ENCODE peak calls at places on chromosomes 13 and 19, in eight cellular contexts. One of them, this sample, is unnamed.

GRCh38 chr19:13849991-13850909 is 26.7 kb upstream of the NANOS3 start:
- DNase-seq in GM23338: peak
- DNase-seq in SK-N-SH: peak
- DNase-seq in breast epithelium: peak
- DNase-seq in HL-60: no peak
- DNase-seq in endothelial cell of umbilical vein: peak
- DNase-seq in GM12878: no peak
- DNase-seq in K562: peak
- DNase-seq in this sample: no peak

GRCh38 chr13:60369242-60369641 is 27.8 kb upstream of the TDRD3 start:
- DNase-seq in GM23338: peak
- DNase-seq in SK-N-SH: peak
- DNase-seq in breast epithelium: no peak
- DNase-seq in HL-60: no peak
- DNase-seq in endothelial cell of umbilical vein: no peak
- DNase-seq in GM12878: no peak
- DNase-seq in K562: no peak
- DNase-seq in this sample: no peak

GRCh38 chr19:53906211-53907192 is 2.6 kb upstream of the CACNG7 start:
- DNase-seq in GM23338: peak
- DNase-seq in SK-N-SH: peak
- DNase-seq in breast epithelium: no peak
- DNase-seq in HL-60: no peak
- DNase-seq in endothelial cell of umbilical vein: no peak
- DNase-seq in GM12878: no peak
- DNase-seq in K562: peak
- DNase-seq in this sample: no peak

GRCh38 chr13:42078113-42078769 is 29.8 kb downstream of the DGKH start:
- DNase-seq in GM23338: peak
- DNase-seq in SK-N-SH: peak
- DNase-seq in breast epithelium: no peak
- DNase-seq in HL-60: no peak
- DNase-seq in endothelial cell of umbilical vein: no peak
- DNase-seq in GM12878: no peak
- DNase-seq in K562: no peak
- DNase-seq in this sample: no peak

GRCh38 chr13:110109910-110110309 is 197.0 kb downstream of the COL4A1 start:
- DNase-seq in GM23338: no peak
- DNase-seq in SK-N-SH: no peak
- DNase-seq in breast epithelium: no peak
- DNase-seq in HL-60: no peak
- DNase-seq in endothelial cell of umbilical vein: no peak
- DNase-seq in GM12878: no peak
- DNase-seq in K562: no peak
- DNase-seq in this sample: no peak

GRCh38 chr19:16373539-16373938 is 48.9 kb downstream of the KLF2 start:
- DNase-seq in GM23338: no peak
- DNase-seq in SK-N-SH: no peak
- DNase-seq in breast epithelium: no peak
- DNase-seq in HL-60: no peak
- DNase-seq in endothelial cell of umbilical vein: peak
- DNase-seq in GM12878: no peak
- DNase-seq in K562: no peak
- DNase-seq in this sample: no peak

GRCh38 chr13:109610517-109610916 is 175.9 kb downstream of the IRS2 start:
- DNase-seq in GM23338: peak
- DNase-seq in SK-N-SH: peak
- DNase-seq in breast epithelium: no peak
- DNase-seq in HL-60: no peak
- DNase-seq in endothelial cell of umbilical vein: no peak
- DNase-seq in GM12878: no peak
- DNase-seq in K562: peak
- DNase-seq in this sample: no peak

GRCh38 chr13:73195091-73195490 is 136.3 kb downstream of the KLF5 start:
- DNase-seq in GM23338: no peak
- DNase-seq in SK-N-SH: no peak
- DNase-seq in breast epithelium: no peak
- DNase-seq in HL-60: no peak
- DNase-seq in endothelial cell of umbilical vein: no peak
- DNase-seq in GM12878: no peak
- DNase-seq in K562: no peak
- DNase-seq in this sample: no peak

GRCh38 chr19:50717891-50718254 is 1.7 kb downstream of the SHANK1 start:
- DNase-seq in GM23338: peak
- DNase-seq in SK-N-SH: peak
- DNase-seq in breast epithelium: no peak
- DNase-seq in HL-60: no peak
- DNase-seq in endothelial cell of umbilical vein: no peak
- DNase-seq in GM12878: no peak
- DNase-seq in K562: no peak
- DNase-seq in this sample: no peak

GRCh38 chr13:113783966-113784644 is 25.1 kb downstream of the TMEM255B start:
- DNase-seq in GM23338: no peak
- DNase-seq in SK-N-SH: no peak
- DNase-seq in breast epithelium: no peak
- DNase-seq in HL-60: no peak
- DNase-seq in endothelial cell of umbilical vein: no peak
- DNase-seq in GM12878: no peak
- DNase-seq in K562: no peak
- DNase-seq in this sample: no peak

GRCh38 chr19:32711747-32712146 is 7.8 kb upstream of the TDRD12 start:
- DNase-seq in GM23338: no peak
- DNase-seq in SK-N-SH: no peak
- DNase-seq in breast epithelium: no peak
- DNase-seq in HL-60: no peak
- DNase-seq in endothelial cell of umbilical vein: no peak
- DNase-seq in GM12878: no peak
- DNase-seq in K562: no peak
- DNase-seq in this sample: no peak

GRCh38 chr19:1483067-1483978 is 4.3 kb upstream of the C19orf25 start:
- DNase-seq in GM23338: no peak
- DNase-seq in SK-N-SH: peak
- DNase-seq in breast epithelium: no peak
- DNase-seq in HL-60: no peak
- DNase-seq in endothelial cell of umbilical vein: no peak
- DNase-seq in GM12878: no peak
- DNase-seq in K562: no peak
- DNase-seq in this sample: no peak

GRCh38 chr19:34838248-34838647 is 65.2 kb upstream of the ZNF599 start:
- DNase-seq in GM23338: peak
- DNase-seq in SK-N-SH: peak
- DNase-seq in breast epithelium: no peak
- DNase-seq in HL-60: no peak
- DNase-seq in endothelial cell of umbilical vein: peak
- DNase-seq in GM12878: no peak
- DNase-seq in K562: peak
- DNase-seq in this sample: no peak
- H3K4me3 ChIP-seq in GM23338: peak
- H3K4me3 ChIP-seq in SK-N-SH: no peak
- H3K4me3 ChIP-seq in breast epithelium: no peak
- H3K4me3 ChIP-seq in HL-60: no peak
- H3K4me3 ChIP-seq in endothelial cell of umbilical vein: no peak
- H3K4me3 ChIP-seq in GM12878: no peak
- H3K4me3 ChIP-seq in K562: no peak
- H3K4me3 ChIP-seq in this sample: peak

DNA sequence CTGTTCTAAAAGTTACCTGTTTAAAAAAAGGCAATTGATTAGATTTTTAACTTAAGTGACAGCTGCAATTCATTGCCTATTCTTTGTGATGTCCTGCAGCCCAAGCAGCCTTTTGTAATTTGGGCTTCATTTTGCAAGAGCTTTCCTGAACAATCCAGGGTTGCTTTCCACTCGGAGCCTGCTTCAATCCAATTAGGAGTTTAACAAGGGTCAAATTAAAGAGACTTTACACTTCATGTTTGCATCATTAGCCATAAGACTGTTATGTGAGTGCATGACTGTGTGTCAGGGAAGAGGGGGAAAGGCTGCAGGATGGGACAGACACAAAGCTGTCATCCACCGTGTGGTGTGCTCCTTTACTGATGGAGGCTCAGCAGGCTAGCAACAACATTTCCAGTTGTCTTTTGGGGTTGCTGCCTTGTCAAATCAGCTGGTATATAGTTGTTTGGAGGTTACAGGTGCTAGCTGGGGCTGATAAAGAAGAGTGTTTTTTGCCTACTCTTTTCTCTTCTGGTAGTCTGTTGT is 23.6 kb upstream of the MAB21L1 start:
- DNase-seq in GM23338: no peak
- DNase-seq in SK-N-SH: no peak
- DNase-seq in breast epithelium: no peak
- DNase-seq in HL-60: no peak
- DNase-seq in endothelial cell of umbilical vein: no peak
- DNase-seq in GM12878: no peak
- DNase-seq in K562: no peak
- DNase-seq in this sample: no peak
- TF ChIP-seq POLR2AphosphoS5 in GM23338: no peak
- TF ChIP-seq POLR2AphosphoS5 in SK-N-SH: no peak
- TF ChIP-seq POLR2AphosphoS5 in breast epithelium: no peak
- TF ChIP-seq POLR2AphosphoS5 in HL-60: no peak
- TF ChIP-seq POLR2AphosphoS5 in endothelial cell of umbilical vein: no peak
- TF ChIP-seq POLR2AphosphoS5 in GM12878: no peak
- TF ChIP-seq POLR2AphosphoS5 in K562: no peak
- TF ChIP-seq POLR2AphosphoS5 in this sample: no peak

GRCh38 chr19:38239816-38240215 is 15.8 kb upstream of the DPF1 start:
- DNase-seq in GM23338: no peak
- DNase-seq in SK-N-SH: no peak
- DNase-seq in breast epithelium: no peak
- DNase-seq in HL-60: no peak
- DNase-seq in endothelial cell of umbilical vein: no peak
- DNase-seq in GM12878: no peak
- DNase-seq in K562: no peak
- DNase-seq in this sample: no peak

GRCh38 chr19:38245826-38246498 is 10.2 kb downstream of the PPP1R14A start:
- DNase-seq in GM23338: no peak
- DNase-seq in SK-N-SH: no peak
- DNase-seq in breast epithelium: no peak
- DNase-seq in HL-60: no peak
- DNase-seq in endothelial cell of umbilical vein: no peak
- DNase-seq in GM12878: no peak
- DNase-seq in K562: no peak
- DNase-seq in this sample: no peak

GRCh38 chr19:38247734-38248268 is 8.4 kb downstream of the PPP1R14A start:
- DNase-seq in GM23338: no peak
- DNase-seq in SK-N-SH: no peak
- DNase-seq in breast epithelium: no peak
- DNase-seq in HL-60: no peak
- DNase-seq in endothelial cell of umbilical vein: no peak
- DNase-seq in GM12878: no peak
- DNase-seq in K562: no peak
- DNase-seq in this sample: no peak

GRCh38 chr19:38247126-38247525 is 9.0 kb downstream of the PPP1R14A start:
- DNase-seq in GM23338: no peak
- DNase-seq in SK-N-SH: no peak
- DNase-seq in breast epithelium: no peak
- DNase-seq in HL-60: no peak
- DNase-seq in endothelial cell of umbilical vein: no peak
- DNase-seq in GM12878: no peak
- DNase-seq in K562: no peak
- DNase-seq in this sample: no peak

GRCh38 chr19:38243279-38243673 is 12.9 kb downstream of the PPP1R14A start:
- DNase-seq in GM23338: no peak
- DNase-seq in SK-N-SH: no peak
- DNase-seq in breast epithelium: no peak
- DNase-seq in HL-60: no peak
- DNase-seq in endothelial cell of umbilical vein: no peak
- DNase-seq in GM12878: no peak
- DNase-seq in K562: no peak
- DNase-seq in this sample: no peak
- H3K4me3 ChIP-seq in GM23338: peak
- H3K4me3 ChIP-seq in SK-N-SH: peak
- H3K4me3 ChIP-seq in breast epithelium: no peak
- H3K4me3 ChIP-seq in HL-60: no peak
- H3K4me3 ChIP-seq in endothelial cell of umbilical vein: no peak
- H3K4me3 ChIP-seq in GM12878: peak
- H3K4me3 ChIP-seq in K562: no peak
- H3K4me3 ChIP-seq in this sample: peak

DNA sequence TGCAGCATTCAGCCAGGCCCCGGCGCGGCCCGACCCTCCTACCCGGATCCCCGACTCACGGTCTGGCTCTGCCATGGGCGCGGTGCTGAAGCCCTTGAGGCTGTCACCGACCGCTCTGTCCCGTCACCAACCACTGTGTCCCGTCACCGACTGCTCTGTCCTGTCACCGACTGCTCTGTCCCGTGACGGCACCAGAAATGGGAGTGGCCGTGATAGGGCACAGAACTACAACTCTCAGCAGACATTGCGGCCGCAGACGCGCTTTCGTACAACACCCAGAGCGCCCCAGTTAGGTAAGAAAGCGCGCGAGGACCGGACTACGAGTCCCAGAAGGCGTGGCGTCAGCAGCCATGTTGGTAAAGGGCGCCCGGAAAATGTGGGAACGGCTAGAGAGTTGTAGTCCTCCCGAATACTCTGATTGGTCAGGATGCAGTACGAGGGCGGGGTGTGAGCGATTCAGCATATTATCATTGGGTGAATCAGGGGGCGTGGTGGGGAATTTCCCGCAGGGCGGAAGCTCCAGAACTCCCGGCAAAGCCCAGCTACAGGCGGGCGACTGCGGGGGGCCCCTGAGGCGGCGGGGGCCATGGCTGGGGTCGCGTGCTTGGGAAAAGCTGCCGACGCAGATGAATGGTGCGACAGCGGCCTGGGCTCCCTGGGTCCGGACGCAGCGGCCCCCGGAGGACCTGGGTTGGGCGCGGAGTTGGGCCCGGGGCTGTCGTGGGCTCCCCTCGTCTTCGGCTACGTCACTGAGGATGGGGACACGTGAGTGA is at the start of the genes NFKBIB and SIRT2:
- DNase-seq in GM23338: peak
- DNase-seq in SK-N-SH: peak
- DNase-seq in breast epithelium: peak
- DNase-seq in HL-60: peak
- DNase-seq in endothelial cell of umbilical vein: peak
- DNase-seq in GM12878: peak
- DNase-seq in K562: peak
- DNase-seq in this sample: peak
- TF ChIP-seq POLR2AphosphoS5 in GM23338: peak
- TF ChIP-seq POLR2AphosphoS5 in SK-N-SH: no peak
- TF ChIP-seq POLR2AphosphoS5 in breast epithelium: peak
- TF ChIP-seq POLR2AphosphoS5 in HL-60: no peak
- TF ChIP-seq POLR2AphosphoS5 in endothelial cell of umbilical vein: no peak
- TF ChIP-seq POLR2AphosphoS5 in GM12878: peak
- TF ChIP-seq POLR2AphosphoS5 in K562: no peak
- TF ChIP-seq POLR2AphosphoS5 in this sample: peak

DNA sequence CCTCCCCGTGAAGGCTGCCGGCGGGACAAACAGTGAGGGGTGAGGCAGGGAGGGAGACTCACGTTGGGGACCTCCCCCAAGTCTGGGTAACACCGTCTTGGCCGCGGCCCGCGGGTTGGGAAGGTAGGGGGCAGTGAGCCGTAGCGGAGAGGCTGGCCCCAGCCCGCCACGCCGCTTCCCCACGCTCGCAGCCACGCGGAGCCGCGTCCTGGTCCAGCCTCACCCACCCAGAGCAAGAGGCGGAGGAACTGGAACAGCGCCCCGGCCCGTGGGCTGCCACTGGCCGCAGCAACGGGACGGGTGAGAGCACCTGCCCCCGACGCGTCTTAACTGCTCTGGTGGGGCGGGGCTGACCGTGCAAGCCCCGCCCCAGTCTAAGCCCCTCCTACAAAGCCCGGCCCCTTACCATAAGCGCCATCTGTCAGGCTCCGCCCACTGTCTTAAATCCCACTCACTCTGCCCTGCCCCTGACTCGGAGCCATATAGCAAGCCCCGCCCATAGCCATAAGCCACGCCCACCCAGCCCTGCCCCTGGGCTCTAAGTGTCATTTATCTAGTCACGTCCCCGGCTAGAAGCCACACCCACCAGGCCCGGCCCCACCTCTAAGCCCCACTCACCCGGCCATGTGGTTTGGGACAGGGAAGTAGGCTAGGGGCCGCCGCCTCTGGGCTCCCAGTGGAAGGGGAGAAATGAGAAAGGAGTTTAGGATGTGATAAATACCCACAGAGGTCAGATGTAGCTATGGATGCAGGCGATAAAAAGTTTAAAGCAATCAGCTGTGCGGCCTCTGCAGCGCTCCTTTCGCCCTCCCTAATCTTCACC is 2.1 kb upstream of the CCL25 start:
- DNase-seq in GM23338: peak
- DNase-seq in SK-N-SH: peak
- DNase-seq in breast epithelium: peak
- DNase-seq in HL-60: peak
- DNase-seq in endothelial cell of umbilical vein: peak
- DNase-seq in GM12878: peak
- DNase-seq in K562: peak
- DNase-seq in this sample: peak
- H3K4me3 ChIP-seq in GM23338: peak
- H3K4me3 ChIP-seq in SK-N-SH: no peak
- H3K4me3 ChIP-seq in breast epithelium: peak
- H3K4me3 ChIP-seq in HL-60: peak
- H3K4me3 ChIP-seq in endothelial cell of umbilical vein: no peak
- H3K4me3 ChIP-seq in GM12878: peak
- H3K4me3 ChIP-seq in K562: peak
- H3K4me3 ChIP-seq in this sample: peak